ENCODE peak calls at places on chromosomes 1 and 21, in nine cellular contexts. K is uterus; X is PC-9; F is CD8-positive, alpha-beta T cell; J is heart left ventricle; P is GM23248; B is lower lobe of right lung; Z is CD4-positive, CD25-positive, alpha-beta regulatory T cell; C is CD8-positive, alpha-beta memory T cell. D is an unnamed sample. For H3K27me3, the result is how much of the 10 kb centered on the place peaks cover.

GRCh38 chr1:22197644-22198043 is 54.7 kb upstream of the WNT4 start:
- DNase-seq in C (no peak), J (no peak), Z (no peak), X (no peak), K (no peak), F (no peak), B (no peak), P (no peak), D (no peak)

GRCh38 chr1:22619252-22619651 is 17.2 kb upstream of the C1QA start:
- DNase-seq in J (no peak), K (no peak), P (no peak), F (no peak), C (no peak), X (no peak), B (no peak), Z (no peak), D (no peak)

GRCh38 chr1:113166473-113166872 is 93.5 kb downstream of the LRIG2 start:
- DNase-seq in X (no peak), C (no peak), J (no peak), B (no peak), K (no peak), F (no peak), P (no peak), Z (no peak), D (no peak)

GRCh38 chr1:205344010-205344808 is 12.5 kb downstream of the KLHDC8A start:
- DNase-seq in Z (peak), F (peak), J (no peak), K (no peak), B (peak), C (peak), X (no peak), P (peak), D (peak)

GRCh38 chr1:240232548-240232947 is 140.9 kb downstream of the FMN2 start:
- DNase-seq in P (peak), B (no peak), F (no peak), Z (no peak), K (no peak), C (no peak), X (no peak), J (no peak), D (no peak)

GRCh38 chr1:244163861-244164562 is 112.9 kb downstream of the ZBTB18 start:
- DNase-seq in J (peak), P (peak), B (no peak), Z (no peak), F (no peak), K (peak), C (no peak), X (peak), D (no peak)

GRCh38 chr1:44701141-44701573 is 26.6 kb downstream of the ARMH1 start:
- DNase-seq in Z (no peak), J (no peak), B (no peak), P (no peak), C (no peak), X (peak), F (no peak), K (no peak), D (no peak)

GRCh38 chr1:246110343-246111219 is 396.5 kb downstream of the SMYD3 start:
- DNase-seq in K (no peak), C (no peak), P (peak), B (no peak), Z (no peak), X (no peak), J (no peak), F (no peak), D (no peak)

GRCh38 chr1:3857791-3858129 is 484 bp downstream of the DFFB start:
- DNase-seq in J (no peak), Z (no peak), X (no peak), K (no peak), C (no peak), B (no peak), F (no peak), P (no peak), D (no peak)

GRCh38 chr1:56255516-56256181 is 323.7 kb downstream of the PLPP3 start:
- DNase-seq in B (peak), C (no peak), F (no peak), J (peak), P (peak), K (peak), Z (no peak), X (no peak), D (peak)

GRCh38 chr1:55275976-55276375 is 60.8 kb upstream of the USP24 start:
- DNase-seq in Z (no peak), J (no peak), B (no peak), P (peak), C (no peak), K (no peak), F (no peak), X (no peak), D (no peak)

GRCh38 chr1:55378582-55378981 is 163.4 kb upstream of the USP24 start:
- DNase-seq in P (peak), F (no peak), C (no peak), K (peak), X (no peak), B (no peak), J (no peak), Z (no peak), D (peak)

GRCh38 chr1:91440845-91441244 is 36.2 kb upstream of the HFM1 start:
- DNase-seq in X (peak), K (no peak), J (no peak), B (no peak), F (no peak), Z (no peak), P (peak), C (no peak), D (no peak)

GRCh38 chr1:177247777-177248176 is 77.0 kb downstream of the BRINP2 start:
- DNase-seq in Z (no peak), X (no peak), B (no peak), J (no peak), K (no peak), C (no peak), P (no peak), F (no peak), D (no peak)

GRCh38 chr1:244451539-244451950 is at the start of gene ADSS2:
- DNase-seq in F (no peak), Z (no peak), X (no peak), B (no peak), J (no peak), P (no peak), K (no peak), C (no peak), D (no peak)

GRCh38 chr1:181163662-181164061 is 75.2 kb downstream of the IER5 start:
- DNase-seq in P (no peak), B (no peak), Z (no peak), X (no peak), F (no peak), C (no peak), K (no peak), J (no peak), D (no peak)

GRCh38 chr1:34980715-34981114 is 4.4 kb downstream of the TMEM35B start:
- DNase-seq in B (no peak), Z (no peak), X (no peak), P (no peak), C (no peak), F (no peak), K (no peak), J (no peak), D (no peak)

GRCh38 chr21:36246080-36246631 is 73.8 kb upstream of the MORC3 start:
- DNase-seq in B (peak), C (no peak), Z (no peak), P (no peak), F (no peak), K (no peak), X (no peak), J (no peak), D (peak)

GRCh38 chr1:116066868-116067563 is 44.2 kb upstream of the MAB21L3 start:
- DNase-seq in Z (no peak), F (no peak), J (no peak), X (no peak), B (no peak), K (no peak), P (peak), C (no peak), D (no peak)

GRCh38 chr1:210681158-210681557 is 352.5 kb downstream of the HHAT start:
- DNase-seq in P (peak), X (no peak), J (no peak), F (no peak), C (no peak), Z (no peak), B (no peak), K (no peak), D (no peak)

GRCh38 chr1:38125016-38125415 is 78.4 kb upstream of the POU3F1 start:
- DNase-seq in X (no peak), F (no peak), K (no peak), J (no peak), C (no peak), B (no peak), Z (no peak), P (no peak), D (no peak)

GRCh38 chr1:38125837-38126520 is 79.4 kb upstream of the POU3F1 start:
- DNase-seq in K (no peak), F (no peak), Z (no peak), J (no peak), B (no peak), P (no peak), X (peak), C (no peak), D (no peak)

GRCh38 chr1:38120552-38121230 is 74.1 kb upstream of the POU3F1 start:
- DNase-seq in Z (no peak), C (no peak), P (peak), K (no peak), X (no peak), J (no peak), B (no peak), F (no peak), D (peak)

GRCh38 chr1:38121231-38121680 is 74.7 kb upstream of the POU3F1 start:
- DNase-seq in Z (no peak), B (no peak), J (no peak), P (no peak), K (no peak), X (no peak), F (no peak), C (no peak), D (peak)

DNA sequence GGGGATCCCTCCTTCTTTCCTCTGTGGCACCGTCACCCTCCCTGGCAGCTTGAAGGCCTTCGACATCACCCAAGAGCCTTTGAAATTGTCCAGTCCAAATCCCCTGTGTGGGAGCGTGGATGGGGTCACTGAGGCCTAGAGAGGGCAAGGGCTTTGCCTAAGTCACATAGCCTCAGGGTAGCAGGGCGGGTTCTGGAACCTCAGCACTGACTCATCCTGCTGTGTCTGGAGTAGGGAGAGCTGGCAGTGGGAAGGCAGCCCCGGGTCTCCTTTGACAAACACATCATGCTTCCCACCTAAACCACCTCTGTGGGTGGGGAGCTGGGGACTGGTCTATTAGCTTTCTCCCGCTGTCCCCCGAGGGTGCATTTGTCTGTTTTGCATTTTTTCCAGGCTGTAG is 76.8 kb upstream of the POU3F1 start:
- DNase-seq in J (no peak), X (peak), B (no peak), P (peak), C (no peak), K (no peak), F (no peak), Z (no peak), D (no peak)
- H3K27ac ChIP-seq in J (no peak), X (peak), B (no peak), P (no peak), C (no peak), K (no peak), F (no peak), Z (no peak), D (no peak)

DNA sequence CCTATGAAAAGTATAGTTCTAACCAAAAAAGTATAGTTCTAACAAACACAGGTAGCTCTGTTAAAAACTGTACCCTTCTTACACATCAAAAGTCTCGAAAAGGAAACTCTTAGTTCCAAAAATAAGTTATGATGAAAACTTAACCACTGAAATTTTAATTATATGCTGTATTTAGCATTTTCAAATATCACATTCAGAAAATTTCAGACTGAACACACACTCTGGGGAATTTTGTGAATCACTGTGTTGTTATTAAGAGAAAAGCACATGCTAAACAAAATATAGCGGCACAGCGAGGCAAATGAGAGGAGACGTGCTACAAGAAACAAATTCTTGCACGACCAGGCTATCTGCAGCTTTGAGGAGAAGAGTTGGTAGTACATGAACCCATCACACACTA is 30.4 kb downstream of the VAV3 start:
- DNase-seq in X (no peak), B (no peak), C (no peak), Z (no peak), K (no peak), F (no peak), J (no peak), P (peak), D (no peak)
- H3K27me3 ChIP-seq in X (under half), B (under half), C (under half), Z (under half), K (under half), F (under half), J (under half), P (under half), D (under half)

GRCh38 chr1:178579562-178579961 is 66.7 kb downstream of the TEX35 start:
- DNase-seq in K (no peak), Z (no peak), P (no peak), C (no peak), J (no peak), F (no peak), X (no peak), B (no peak), D (no peak)
- H3K4me3 ChIP-seq in K (no peak), Z (no peak), P (no peak), C (no peak), J (no peak), F (no peak), X (no peak), B (no peak), D (no peak)

GRCh38 chr21:29187939-29188338 is 57.5 kb downstream of the MAP3K7CL start:
- DNase-seq in X (peak), F (no peak), P (peak), B (no peak), Z (no peak), J (no peak), K (peak), C (no peak), D (no peak)
- H3K27ac ChIP-seq in X (peak), F (no peak), P (peak), B (no peak), Z (no peak), J (no peak), K (no peak), C (no peak), D (no peak)

GRCh38 chr1:50425376-50426107 is 2.3 kb upstream of the DMRTA2 start:
- DNase-seq in X (no peak), K (no peak), F (no peak), Z (no peak), P (no peak), J (no peak), B (no peak), C (no peak), D (no peak)

GRCh38 chr1:50426108-50426700 is 3.0 kb upstream of the DMRTA2 start:
- DNase-seq in C (no peak), K (no peak), Z (no peak), F (no peak), P (no peak), B (no peak), X (no peak), J (no peak), D (no peak)

GRCh38 chr1:50426702-50427085 is 3.5 kb upstream of the DMRTA2 start:
- DNase-seq in P (no peak), F (no peak), C (no peak), X (no peak), J (no peak), K (no peak), B (no peak), Z (no peak), D (no peak)

GRCh38 chr1:50427818-50428779 is 4.9 kb upstream of the DMRTA2 start:
- DNase-seq in Z (no peak), J (no peak), B (no peak), P (no peak), K (no peak), F (no peak), C (no peak), X (no peak), D (no peak)

DNA sequence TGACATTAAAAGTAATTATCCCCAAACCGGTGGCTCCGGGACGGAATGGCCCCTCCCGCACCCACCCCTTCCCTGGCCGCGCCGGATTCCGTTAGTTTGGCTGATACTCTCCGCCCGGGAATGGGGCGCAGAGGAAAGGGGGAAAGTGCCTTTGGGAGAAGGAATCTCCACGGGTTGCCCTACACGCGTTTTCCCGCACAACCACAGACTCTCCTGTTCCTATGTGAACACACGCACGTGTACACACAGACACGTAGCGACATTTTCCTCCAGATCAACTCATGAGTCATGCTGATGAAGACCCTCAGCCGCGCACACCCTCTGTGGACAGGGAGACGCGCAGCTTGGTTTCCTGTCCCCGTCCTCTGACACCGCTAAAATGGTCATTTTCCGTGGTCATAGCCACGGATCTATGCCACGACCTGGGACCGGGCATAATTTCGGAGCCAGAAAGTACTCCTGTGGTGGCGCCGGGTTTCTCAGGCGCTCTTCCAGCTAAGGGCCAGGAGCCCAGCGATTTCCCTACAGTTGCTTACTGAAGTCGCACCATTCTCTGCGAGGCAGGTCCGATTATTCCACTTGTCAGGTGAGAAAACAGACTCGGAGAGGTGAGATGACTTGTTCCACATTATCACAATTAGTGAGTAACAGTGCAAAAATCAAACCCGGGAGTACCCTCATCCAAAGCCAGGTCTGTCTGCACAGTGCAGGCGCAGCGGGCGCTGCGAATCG is 4.0 kb upstream of the DMRTA2 start:
- DNase-seq in K (no peak), B (no peak), Z (no peak), P (no peak), X (no peak), J (no peak), C (no peak), F (no peak), D (no peak)
- H3K27me3 ChIP-seq in K (under half), B (half or more), Z (under half), P (half or more), X (under half), J (half or more), C (half or more), F (under half), D (half or more)

GRCh38 chr1:226100436-226101347 is 38.2 kb downstream of the H3-3A start:
- DNase-seq in C (peak), X (no peak), J (peak), K (no peak), B (peak), P (peak), Z (peak), F (no peak), D (peak)
- H3K4me3 ChIP-seq in C (peak), X (no peak), J (peak), K (peak), B (peak), P (peak), Z (peak), F (peak), D (peak)

GRCh38 chr21:45976666-45977335 is 4.8 kb upstream of the COL6A1 start:
- DNase-seq in X (no peak), K (peak), B (no peak), P (no peak), C (no peak), J (peak), Z (no peak), F (no peak), D (no peak)
- H3K27ac ChIP-seq in X (no peak), K (peak), B (no peak), P (no peak), C (no peak), J (peak), Z (no peak), F (no peak), D (no peak)

GRCh38 chr1:71053758-71054157 is 6.1 kb upstream of the PTGER3 start:
- DNase-seq in B (no peak), J (no peak), C (no peak), Z (no peak), F (no peak), P (no peak), X (no peak), K (no peak), D (no peak)
- H3K27me3 ChIP-seq in B (under half), J (under half), C (under half), Z (under half), F (under half), P (under half), X (under half), K (under half), D (under half)

DNA sequence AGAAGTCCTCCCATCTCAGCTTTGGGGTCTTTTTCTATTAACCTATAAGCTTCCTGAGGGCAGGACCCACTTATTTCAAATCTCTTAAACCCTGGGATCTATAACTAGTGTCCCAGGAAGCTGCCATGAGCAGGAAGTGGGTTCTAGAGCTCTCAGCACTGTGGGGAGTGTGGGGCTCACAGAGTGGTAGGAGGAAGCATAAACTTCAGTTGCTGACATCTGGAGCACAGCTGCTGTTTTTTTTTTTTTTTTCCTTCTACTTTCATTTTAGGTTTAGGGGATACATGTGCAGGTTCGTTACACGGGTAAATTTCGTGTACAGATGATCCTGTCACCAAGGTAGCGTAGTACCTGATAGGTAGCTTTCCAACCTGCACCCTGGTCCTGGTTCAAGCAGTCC is 59.3 kb downstream of the AK4 start:
- DNase-seq in B (no peak), K (no peak), P (no peak), C (no peak), F (no peak), X (no peak), Z (no peak), J (no peak), D (no peak)
- H3K4me3 ChIP-seq in B (no peak), K (no peak), P (no peak), C (no peak), F (no peak), X (no peak), Z (no peak), J (no peak), D (no peak)

D was measured in upper lobe of right lung.